ENCODE peak calls at places on chromosomes 5 and 9, in five cellular contexts. X is activated B cell treated with CpG ODN at 0.5 μM for 24 hours, H is foreskin fibroblast, J is GM10248, Y is fibroblast of lung. U is an unnamed sample.

GRCh38 chr9:34084562-34084961 is 35.9 kb upstream of the UBAP2 start:
- DNase-seq in X (no peak), Y (no peak), J (no peak), H (no peak), U (no peak)

GRCh38 chr9:86918556-86918955 is 28.8 kb downstream of the GAS1 start:
- DNase-seq in Y (no peak), H (no peak), J (no peak), X (no peak), U (no peak)

GRCh38 chr5:158560170-158560569 is 539.5 kb downstream of the EBF1 start:
- DNase-seq in H (no peak), Y (no peak), X (peak; percentile 48), J (peak; percentile 62), U (no peak)

GRCh38 chr5:96743065-96743768 is 64.5 kb downstream of the ERAP1 start:
- DNase-seq in Y (peak; percentile 35), H (peak; percentile 33), X (no peak), J (no peak), U (no peak)

GRCh38 chr5:33313150-33313549 is 127.6 kb upstream of the TARS1 start:
- DNase-seq in J (no peak), H (peak; percentile 96), X (no peak), Y (peak; percentile 97), U (no peak)

GRCh38 chr9:124567362-124567761 is 60.2 kb upstream of the NR5A1 start:
- DNase-seq in X (no peak), Y (no peak), H (no peak), J (no peak), U (no peak)

GRCh38 chr5:138439537-138440225 is 824 bp downstream of the REEP2 start:
- DNase-seq in Y (no peak), H (no peak), X (no peak), J (no peak), U (no peak)

GRCh38 chr5:141683596-141684161 is 1.6 kb upstream of the ARAP3 start:
- DNase-seq in X (no peak), Y (no peak), J (no peak), H (no peak), U (no peak)

GRCh38 chr9:70924905-70925547 is 196.4 kb downstream of the TRPM3 start:
- DNase-seq in H (peak; percentile 69), Y (peak; percentile 88), J (peak; percentile 13), X (no peak), U (no peak)

GRCh38 chr5:145859897-145860296 is 12.9 kb downstream of the GRXCR2 start:
- DNase-seq in Y (no peak), H (no peak), X (no peak), J (no peak), U (no peak)
- TF ChIP-seq CTCF in Y (no peak), H (no peak), X (no peak), J (no peak), U (no peak)

DNA sequence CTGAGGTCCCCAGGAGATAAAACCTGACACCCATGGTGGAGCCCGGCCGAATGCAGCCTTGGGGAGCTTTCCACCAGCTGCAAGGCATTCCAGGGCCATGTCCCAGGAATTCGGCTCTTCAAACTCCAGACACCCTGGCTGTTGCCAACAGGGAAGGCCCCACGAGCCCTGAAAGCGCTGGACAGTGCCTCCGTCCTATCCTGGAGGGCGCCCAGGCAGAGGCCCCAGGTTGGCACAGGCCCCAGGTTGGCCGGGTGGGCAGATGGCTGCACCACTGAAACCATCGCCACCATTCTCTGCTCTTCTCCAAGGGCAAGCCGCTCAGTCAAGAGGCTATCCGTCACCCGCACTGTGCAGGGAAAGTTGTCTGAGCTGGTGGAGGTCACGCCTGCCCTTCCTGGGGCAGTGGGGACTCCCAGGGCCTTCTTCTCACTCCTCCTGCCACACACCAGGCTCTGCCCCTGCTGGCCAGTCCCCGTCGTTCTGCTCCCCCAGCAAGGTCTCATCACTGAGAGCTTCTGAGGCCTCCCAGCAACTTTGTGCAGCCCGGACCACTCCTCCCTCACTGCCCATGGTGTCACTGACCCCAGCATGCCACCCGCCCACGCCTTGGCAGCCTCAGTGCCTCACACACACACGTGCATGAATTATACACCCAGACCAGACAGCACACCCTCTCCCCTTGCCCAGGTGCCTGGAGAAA is 21.2 kb downstream of the SLC6A3 start:
- DNase-seq in Y (no peak), X (no peak), J (no peak), H (no peak), U (no peak)
- TF ChIP-seq CTCF in Y (no peak), X (no peak), J (no peak), H (no peak), U (no peak)

DNA sequence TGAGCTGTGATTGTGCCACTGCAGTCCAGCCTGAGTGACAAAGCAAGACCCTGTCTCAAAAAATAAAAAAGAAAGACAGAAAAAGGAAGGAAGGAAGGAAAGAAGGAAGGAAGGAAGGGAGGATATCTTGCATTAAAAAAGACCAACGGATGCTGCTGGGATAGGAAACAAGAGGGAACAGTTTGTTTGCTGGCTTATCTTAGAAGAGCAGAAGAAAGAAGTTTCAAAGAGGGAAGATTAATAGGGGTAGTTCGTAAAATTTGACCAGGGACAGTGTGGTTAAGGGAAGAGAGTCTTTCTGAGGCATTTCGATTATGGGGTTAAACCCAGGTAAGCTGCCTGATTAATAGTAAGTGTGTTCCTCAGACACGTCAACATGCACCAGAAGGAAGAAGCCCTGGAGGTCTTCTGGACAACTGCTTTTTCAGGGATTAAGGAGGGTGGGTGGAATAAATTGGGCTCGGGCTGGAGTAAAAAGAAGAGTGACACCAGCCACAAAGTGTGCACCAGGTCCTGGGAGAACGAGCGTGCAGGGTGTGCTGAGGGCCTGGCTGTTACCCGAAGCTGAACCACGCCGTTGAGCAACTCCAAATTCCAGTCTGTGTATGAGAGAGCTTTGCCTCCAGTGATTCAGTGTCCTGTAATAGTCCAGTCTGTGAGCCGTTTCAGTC is 24.8 kb downstream of the FYB1 start:
- DNase-seq in Y (peak; percentile 72), J (no peak), X (no peak), H (peak; percentile 65), U (no peak)
- TF ChIP-seq CTCF in Y (no peak), J (no peak), X (no peak), H (no peak), U (no peak)

GRCh38 chr9:109584205-109584604 is 86.1 kb upstream of the PTPN3 start:
- DNase-seq in J (no peak), Y (no peak), H (no peak), X (no peak), U (no peak)
- TF ChIP-seq CTCF in J (no peak), Y (no peak), H (no peak), X (no peak), U (no peak)

GRCh38 chr9:100472725-100473261 is at the start of gene TMEFF1:
- DNase-seq in J (peak; percentile 74), H (no peak), X (peak; percentile 41), Y (no peak), U (peak; percentile 57)
- TF ChIP-seq CTCF in J (no peak), H (no peak), X (no peak), Y (no peak), U (no peak)